ENCODE peak calls at places on chromosomes 7 and 10, in eight cellular contexts. U, F, A, L, B, I, D and K are unnamed samples.

GRCh38 chr10:88792656-88793055 is 9.9 kb upstream of the LIPM start:
- DNase-seq in U (no peak), F (peak; percentile 26), A (no peak), L (peak; percentile 69), B (peak; percentile 27), I (no peak), D (peak; percentile 48), K (peak; percentile 85)

GRCh38 chr10:14296081-14296709 is 34.5 kb downstream of the FRMD4A start:
- DNase-seq in U (no peak), F (no peak), A (no peak), L (no peak), B (no peak), I (no peak), D (no peak), K (peak; percentile 7)

GRCh38 chr10:92756233-92757065 is 66.7 kb downstream of the HHEX start:
- DNase-seq in U (no peak), F (no peak), A (no peak), L (no peak), B (no peak), I (no peak), D (no peak), K (no peak)

GRCh38 chr7:25933921-25934320 is 218.1 kb upstream of the NFE2L3 start:
- DNase-seq in U (no peak), F (no peak), A (no peak), L (no peak), B (no peak), I (no peak), D (no peak), K (no peak)

GRCh38 chr10:77611670-77612069 is 25.9 kb downstream of the KCNMA1 start:
- DNase-seq in U (no peak), F (no peak), A (no peak), L (no peak), B (no peak), I (no peak), D (no peak), K (no peak)

GRCh38 chr10:49488056-49488455 is 50.9 kb downstream of the ERCC6 start:
- DNase-seq in U (no peak), F (no peak), A (no peak), L (no peak), B (no peak), I (no peak), D (no peak), K (no peak)

GRCh38 chr7:133591704-133592340 is 338.9 kb downstream of the EXOC4 start:
- DNase-seq in U (no peak), F (no peak), A (no peak), L (no peak), B (no peak), I (no peak), D (no peak), K (no peak)

GRCh38 chr10:125283191-125283590 is 122.8 kb upstream of the CTBP2 start:
- DNase-seq in U (peak; percentile 55), F (no peak), A (peak; percentile 76), L (no peak), B (no peak), I (peak; percentile 27), D (no peak), K (no peak)

GRCh38 chr10:58267713-58268453 is at the start of gene IPMK:
- DNase-seq in U (peak; percentile 94), F (peak; percentile 97), A (peak; percentile 96), L (peak; percentile 97), B (peak; percentile 98), I (peak; percentile 95), D (peak; percentile 98), K (peak; percentile 95)

GRCh38 chr10:72335394-72336258 is 19.1 kb downstream of the DNAJB12 start:
- DNase-seq in U (no peak), F (peak; percentile 74), A (no peak), L (peak; percentile 43), B (peak; percentile 47), I (no peak), D (peak; percentile 89), K (no peak)

GRCh38 chr10:96509017-96509641 is 4.6 kb downstream of the TLL2 start:
- DNase-seq in U (peak; percentile 60), F (no peak), A (peak; percentile 58), L (no peak), B (no peak), I (no peak), D (no peak), K (peak; percentile 16)

GRCh38 chr7:139526578-139527544 is 3.4 kb downstream of the CLEC2L start:
- DNase-seq in U (no peak), F (no peak), A (no peak), L (no peak), B (no peak), I (peak; percentile 55), D (no peak), K (no peak)

GRCh38 chr7:144713850-144714249 is 122.0 kb downstream of the TPK1 start:
- DNase-seq in U (peak; percentile 28), F (no peak), A (no peak), L (no peak), B (no peak), I (no peak), D (no peak), K (no peak)

GRCh38 chr7:42945821-42946615 is 13.8 kb downstream of the MRPL32 start:
- DNase-seq in U (no peak), F (no peak), A (no peak), L (no peak), B (no peak), I (no peak), D (no peak), K (no peak)

GRCh38 chr10:1362589-1363465 is 306.6 kb downstream of the WDR37 start:
- DNase-seq in U (no peak), F (no peak), A (no peak), L (no peak), B (no peak), I (no peak), D (no peak), K (no peak)

GRCh38 chr7:149147730-149148653 is 739 bp downstream of the ZNF398 start:
- DNase-seq in U (no peak), F (peak; percentile 62), A (peak; percentile 81), L (peak; percentile 79), B (peak; percentile 49), I (peak; percentile 37), D (peak; percentile 77), K (peak; percentile 86)

GRCh38 chr7:141477866-141478265 is 73.3 kb upstream of the AGK start:
- DNase-seq in U (no peak), F (no peak), A (no peak), L (no peak), B (no peak), I (no peak), D (no peak), K (no peak)

GRCh38 chr10:15197276-15197675 is 28.8 kb upstream of the NMT2 start:
- DNase-seq in U (no peak), F (no peak), A (no peak), L (no peak), B (no peak), I (no peak), D (no peak), K (peak; percentile 24)

GRCh38 chr10:129768437-129769355 is 195.4 kb downstream of the EBF3 start:
- DNase-seq in U (peak; percentile 82), F (no peak), A (peak; percentile 72), L (peak; percentile 39), B (no peak), I (peak; percentile 53), D (no peak), K (no peak)

GRCh38 chr7:36308031-36308430 is 81.6 kb upstream of the ANLN start:
- DNase-seq in U (no peak), F (no peak), A (no peak), L (no peak), B (no peak), I (no peak), D (no peak), K (no peak)

GRCh38 chr7:106062521-106062931 is 49.6 kb downstream of the SYPL1 start:
- DNase-seq in U (no peak), F (no peak), A (no peak), L (no peak), B (peak; percentile 38), I (no peak), D (no peak), K (no peak)

GRCh38 chr10:18098201-18098600 is 42.0 kb upstream of the CACNB2 start:
- DNase-seq in U (no peak), F (no peak), A (no peak), L (no peak), B (no peak), I (no peak), D (no peak), K (no peak)

GRCh38 chr10:84293574-84294016 is 34.8 kb upstream of the CCSER2 start:
- DNase-seq in U (no peak), F (no peak), A (no peak), L (no peak), B (no peak), I (peak; percentile 71), D (no peak), K (no peak)

GRCh38 chr10:95308389-95309302 is 17.8 kb upstream of the PDLIM1 start:
- DNase-seq in U (no peak), F (peak; percentile 51), A (peak; percentile 15), L (peak; percentile 84), B (peak; percentile 83), I (no peak), D (peak; percentile 84), K (peak; percentile 99)

GRCh38 chr7:115618676-115619075 is 411.9 kb downstream of the TFEC start:
- DNase-seq in U (no peak), F (no peak), A (no peak), L (no peak), B (no peak), I (no peak), D (no peak), K (peak; percentile 38)

GRCh38 chr7:6026011-6026819 is 5.0 kb upstream of the ANKRD61 start:
- DNase-seq in U (peak; percentile 72), F (peak; percentile 71), A (peak; percentile 50), L (peak; percentile 85), B (peak; percentile 29), I (peak; percentile 56), D (peak; percentile 91), K (peak; percentile 40)
- TF ChIP-seq CTCF in U (peak; percentile 64), F (no peak), A (peak; percentile 41), L (peak; percentile 38), B (peak; percentile 57), I (peak; percentile 62), D (no peak), K (peak; percentile 23)

GRCh38 chr10:35335133-35335532 is 1.2 kb upstream of the CCNY start:
- DNase-seq in U (no peak), F (no peak), A (no peak), L (no peak), B (no peak), I (no peak), D (no peak), K (no peak)
- H3K27ac ChIP-seq in U (no peak overlapping the region), F (peak overlapping the region; percentile 94), A (no peak overlapping the region), L (peak overlapping the region; percentile 88), B (peak overlapping the region; percentile 29), I (no peak overlapping the region), D (peak overlapping the region; percentile 92), K (no peak overlapping the region)

GRCh38 chr10:73819513-73820093 is 8.2 kb upstream of the NDST2 start:
- DNase-seq in U (peak; percentile 63), F (peak; percentile 47), A (no peak), L (peak; percentile 88), B (peak; percentile 51), I (no peak), D (peak; percentile 75), K (peak; percentile 40)
- TF ChIP-seq CTCF in U (peak; percentile 38), F (no peak), A (peak; percentile 8), L (no peak), B (no peak), I (no peak), D (no peak), K (peak; percentile 43)

DNA sequence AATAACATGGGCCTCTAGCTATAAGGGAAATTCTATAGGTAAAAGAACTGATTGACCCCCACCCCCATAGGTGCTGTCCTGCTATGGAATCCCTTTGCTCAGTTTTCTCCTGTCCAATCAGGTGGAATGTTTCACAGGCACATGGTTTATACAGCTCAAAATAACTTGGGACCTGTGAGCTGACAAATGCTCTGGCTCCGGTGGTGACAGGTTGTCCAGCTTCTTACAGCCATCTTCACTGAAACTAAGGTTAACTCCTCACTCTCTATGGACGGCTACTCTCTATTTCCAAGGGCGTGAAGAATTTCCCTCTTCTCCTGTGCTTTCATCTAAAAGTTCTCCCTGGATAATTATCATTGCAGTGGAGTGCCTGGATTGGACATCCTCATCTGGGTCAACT is at the start of gene MYPN:
- DNase-seq in U (no peak), F (no peak), A (no peak), L (no peak), B (no peak), I (no peak), D (peak; percentile 78), K (no peak)
- H3K27ac ChIP-seq in U (no peak within 1 kb of the TSS), F (peak within 1 kb of the TSS; percentile 75), A (no peak within 1 kb of the TSS), L (no peak within 1 kb of the TSS), B (no peak within 1 kb of the TSS), I (no peak within 1 kb of the TSS), D (peak within 1 kb of the TSS; percentile 85), K (peak within 1 kb of the TSS; percentile 64)